ENCODE peak calls at places on chromosomes 3 and 15, in five cellular contexts. L, K, G, D and Q are unnamed samples.

GRCh38 chr3:149657796-149658443 is at the start of gene WWTR1:
- DNase-seq in L (peak), D (peak), G (no peak), K (peak), Q (peak)

GRCh38 chr3:197737319-197737649 is 580 bp upstream of the RUBCN start:
- DNase-seq in L (no peak), G (no peak), D (no peak), K (no peak), Q (no peak)

GRCh38 chr3:5195605-5196004 is 8.1 kb downstream of the EDEM1 start:
- DNase-seq in G (no peak), D (no peak), L (no peak), K (no peak), Q (no peak)

GRCh38 chr15:39248204-39248603 is 332.7 kb upstream of the THBS1 start:
- DNase-seq in L (no peak), K (no peak), G (no peak), D (peak), Q (no peak)

GRCh38 chr3:98701276-98701675 is 61.9 kb upstream of the ST3GAL6 start:
- DNase-seq in G (no peak), K (no peak), D (no peak), L (no peak), Q (no peak)

GRCh38 chr3:123768480-123769359 is 115.4 kb downstream of the MYLK start:
- DNase-seq in G (no peak), D (no peak), K (no peak), L (no peak), Q (no peak)

GRCh38 chr15:62625421-62626033 is 417.0 kb upstream of the TPM1 start:
- DNase-seq in D (no peak), G (no peak), L (no peak), K (no peak), Q (no peak)

GRCh38 chr3:100269410-100270217 is 8.8 kb downstream of the TBC1D23 start:
- DNase-seq in L (no peak), K (no peak), D (no peak), G (no peak), Q (no peak)

GRCh38 chr3:98645039-98645438 is 51.6 kb upstream of the CPOX start:
- DNase-seq in D (no peak), G (no peak), K (no peak), L (no peak), Q (no peak)

GRCh38 chr3:99753268-99753975 is 64.2 kb upstream of the CMSS1 start:
- DNase-seq in K (peak), D (peak), L (peak), G (peak), Q (peak)

GRCh38 chr3:136516095-136516494 is 236.1 kb downstream of the STAG1 start:
- DNase-seq in D (peak), K (no peak), L (no peak), G (no peak), Q (no peak)

GRCh38 chr3:48399387-48400172 is 27.6 kb downstream of the FBXW12 start:
- DNase-seq in G (no peak), K (no peak), D (no peak), L (no peak), Q (no peak)
- TF ChIP-seq ESRRA in G (no peak), K (no peak), D (no peak), L (no peak), Q (no peak)

DNA sequence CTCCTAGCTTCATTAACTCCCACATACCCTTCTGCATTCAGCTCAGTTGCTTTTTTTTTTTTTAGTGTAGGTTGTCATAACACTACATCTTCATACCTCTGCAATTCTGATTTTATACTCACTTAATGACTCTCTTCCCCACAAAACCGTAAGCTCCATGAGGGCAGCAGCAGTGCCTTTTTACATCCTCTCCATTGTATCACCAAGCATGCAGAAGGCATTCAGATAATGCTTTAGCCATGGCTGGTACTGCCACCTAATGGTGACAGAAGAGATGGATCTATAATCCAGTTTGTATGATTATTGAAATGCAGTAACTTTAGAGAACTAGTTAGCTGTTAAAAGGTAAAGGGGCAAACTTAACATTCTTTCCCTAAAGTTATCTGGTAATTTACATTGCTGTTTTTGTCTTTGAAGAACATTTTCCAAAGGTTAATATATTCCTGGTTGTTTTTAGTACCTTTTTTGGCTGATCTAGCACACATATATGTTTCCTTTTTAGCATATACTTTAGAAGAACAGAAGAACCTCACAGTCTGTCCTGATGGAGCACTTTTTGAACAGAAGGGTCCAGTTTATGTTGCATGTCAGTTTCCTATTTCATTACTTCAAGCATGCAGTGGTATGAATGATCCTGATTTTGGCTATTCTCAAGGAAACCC is 36.8 kb downstream of the ATP1B3 start:
- DNase-seq in G (peak), L (peak), K (no peak), D (peak), Q (peak)
- TF ChIP-seq ESRRA in G (no peak), L (no peak), K (no peak), D (no peak), Q (no peak)

GRCh38 chr3:78255403-78255802 is 1215.5 kb downstream of the ROBO2 start:
- DNase-seq in L (no peak), D (no peak), G (no peak), K (no peak), Q (no peak)
- TF ChIP-seq ESRRA in L (no peak), D (no peak), G (no peak), K (no peak), Q (no peak)

GRCh38 chr3:153626158-153626557 is 464.1 kb downstream of the RAP2B start:
- DNase-seq in G (no peak), L (no peak), D (no peak), K (no peak), Q (no peak)
- TF ChIP-seq ESRRA in G (no peak), L (no peak), D (no peak), K (no peak), Q (no peak)

GRCh38 chr3:132596816-132597433 is at the start of gene ACKR4:
- DNase-seq in D (no peak), G (no peak), K (no peak), L (no peak), Q (no peak)
- TF ChIP-seq ESRRA in D (no peak), G (no peak), K (no peak), L (no peak), Q (no peak)